ENCODE peak calls at places on chromosomes 16 and 17, in eight cellular contexts. S is EL, U is tibial nerve, R is activated T-helper 1 cell treated with Interleukin-2 at 50 U/mL for 16 hours, D is amniotic stem cell, F is T-cell, A is pancreas, Q is pons. P is an unnamed sample.

GRCh38 chr17:33049781-33050414 is 58.3 kb downstream of the SPACA3 start:
- DNase-seq in A (peak; percentile 32), S (peak; percentile 53), Q (peak; percentile 24), U (no peak), D (peak; percentile 3), R (no peak), F (peak; percentile 5), P (no peak)

GRCh38 chr17:11264183-11264871 is 23.3 kb downstream of the SHISA6 start:
- DNase-seq in D (no peak), S (no peak), U (no peak), Q (no peak), R (no peak), A (no peak), F (no peak), P (no peak)

GRCh38 chr16:56022818-56023217 is 147.6 kb upstream of the CES5A start:
- DNase-seq in U (no peak), Q (no peak), S (no peak), A (no peak), F (no peak), R (no peak), D (no peak), P (no peak)

GRCh38 chr16:78184554-78185183 is 85.2 kb downstream of the WWOX start:
- DNase-seq in F (no peak), Q (peak; percentile 44), A (no peak), R (no peak), S (no peak), D (no peak), U (no peak), P (no peak)

GRCh38 chr16:81687183-81687456 is 92.0 kb upstream of the PLCG2 start:
- DNase-seq in Q (no peak), S (no peak), U (no peak), F (no peak), R (no peak), A (peak; percentile 58), D (no peak), P (no peak)

GRCh38 chr17:76940738-76941350 is 72.6 kb downstream of the MGAT5B start:
- DNase-seq in D (no peak), U (no peak), Q (no peak), R (no peak), S (peak; percentile 17), F (no peak), A (no peak), P (no peak)

GRCh38 chr16:85514295-85514600 is 98.9 kb upstream of the GSE1 start:
- DNase-seq in A (peak; percentile 95), R (no peak), D (no peak), Q (no peak), U (no peak), S (no peak), F (no peak), P (no peak)

GRCh38 chr17:14731591-14731990 is 430.7 kb downstream of the HS3ST3B1 start:
- DNase-seq in A (no peak), R (no peak), Q (no peak), D (no peak), S (no peak), U (no peak), F (no peak), P (no peak)

GRCh38 chr16:31404353-31405064 is 11.4 kb downstream of the ITGAD start:
- DNase-seq in U (no peak), R (no peak), D (no peak), S (peak; percentile 9), F (no peak), A (no peak), Q (no peak), P (no peak)

GRCh38 chr17:35240861-35241260 is 2.0 kb upstream of the SLFN5 start:
- DNase-seq in D (no peak), U (no peak), A (no peak), Q (no peak), S (no peak), F (no peak), R (no peak), P (no peak)

GRCh38 chr16:70428178-70428998 is 10.5 kb downstream of the ST3GAL2 start:
- DNase-seq in S (peak; percentile 96), U (peak; percentile 58), F (peak; percentile 16), D (peak; percentile 88), R (no peak), A (peak; percentile 97), Q (peak; percentile 73), P (peak; percentile 77)

GRCh38 chr17:36980281-36980761 is 31.6 kb downstream of the AATF start:
- DNase-seq in A (no peak), F (no peak), S (peak; percentile 14), R (no peak), D (no peak), Q (no peak), U (no peak), P (no peak)

GRCh38 chr17:36632916-36633846 is 31.8 kb downstream of the MRM1 start:
- DNase-seq in U (no peak), A (no peak), Q (no peak), S (no peak), F (no peak), D (no peak), R (no peak), P (no peak)

GRCh38 chr17:83133302-83134121 is 54.1 kb downstream of the METRNL start:
- DNase-seq in F (no peak), A (no peak), D (peak; percentile 18), S (peak; percentile 71), Q (no peak), R (no peak), U (no peak), P (no peak)

GRCh38 chr17:74569392-74570003 is 2.2 kb upstream of the CD300H start:
- DNase-seq in D (no peak), F (no peak), U (no peak), R (no peak), A (no peak), S (peak; percentile 82), Q (peak; percentile 8), P (no peak)

GRCh38 chr17:58960068-58960467 is 146.6 kb downstream of the TRIM37 start:
- DNase-seq in R (no peak), U (no peak), D (peak; percentile 40), A (no peak), Q (peak; percentile 22), F (no peak), S (peak; percentile 62), P (no peak)

GRCh38 chr17:76473541-76473985 is 6.2 kb downstream of the AANAT start:
- DNase-seq in F (no peak), S (no peak), U (no peak), Q (no peak), A (peak; percentile 70), R (no peak), D (no peak), P (no peak)

GRCh38 chr17:62140836-62141235 is 75.8 kb upstream of the MED13 start:
- DNase-seq in S (no peak), U (no peak), D (no peak), Q (no peak), F (no peak), A (peak; percentile 76), R (no peak), P (no peak)

GRCh38 chr17:2386400-2387085 is 14.3 kb downstream of the MNT start:
- DNase-seq in F (no peak), A (peak; percentile 45), R (no peak), Q (no peak), D (no peak), S (no peak), U (no peak), P (no peak)

GRCh38 chr16:86925067-86925791 is 346.9 kb downstream of the FOXL1 start:
- DNase-seq in U (no peak), R (no peak), D (no peak), F (no peak), Q (no peak), S (peak; percentile 32), A (no peak), P (no peak)

GRCh38 chr17:9520649-9521435 is 54.8 kb downstream of the STX8 start:
- DNase-seq in F (no peak), S (no peak), R (no peak), D (no peak), Q (no peak), U (no peak), A (no peak), P (no peak)